ENCODE peak calls at places on chromosomes 12 and 14, in five cellular contexts. X is ACHN; G is T-cell; N is occipital lobe; A is stimulated activated CD8-positive, alpha-beta memory T cell treated with anti-CD3 and anti-CD28 coated beads, Interleukin-2, amount 100 ng/mL, for 1 hour. S is an unnamed sample.

GRCh38 chr12:120944645-120945217 is 33.6 kb upstream of the HNF1A start:
- DNase-seq in X (peak; percentile 72), A (peak; percentile 48), N (no peak), G (peak; percentile 64), S (peak; percentile 75)

GRCh38 chr12:105805730-105806390 is 332.9 kb downstream of the NUAK1 start:
- DNase-seq in G (no peak), A (no peak), X (no peak), N (no peak), S (no peak)

GRCh38 chr12:47995976-47996375 is 8.3 kb downstream of the COL2A1 start:
- DNase-seq in G (no peak), A (no peak), X (no peak), N (no peak), S (peak; percentile 43)

GRCh38 chr12:89059061-89059460 is 293.2 kb downstream of the DUSP6 start:
- DNase-seq in X (no peak), A (no peak), G (no peak), N (no peak), S (no peak)

GRCh38 chr14:64937821-64938193 is 4.7 kb downstream of the GPX2 start:
- DNase-seq in A (no peak), G (no peak), N (no peak), X (peak; percentile 40), S (no peak)

GRCh38 chr12:46370792-46371717 is 1.5 kb downstream of the SLC38A2 start:
- DNase-seq in X (peak; percentile 95), N (peak; percentile 85), G (peak; percentile 89), A (peak; percentile 87), S (peak; percentile 95)

GRCh38 chr14:96888158-96888557 is 91.0 kb downstream of the VRK1 start:
- DNase-seq in A (no peak), G (no peak), X (no peak), N (no peak), S (no peak)

GRCh38 chr12:116955382-116956021 is 44.8 kb downstream of the FBXW8 start:
- DNase-seq in N (no peak), A (no peak), G (peak; percentile 6), X (peak; percentile 55), S (no peak)

GRCh38 chr12:107402041-107403022 is 283.3 kb upstream of the PWP1 start:
- DNase-seq in X (peak; percentile 86), A (peak; percentile 31), G (peak; percentile 58), N (no peak), S (no peak)

GRCh38 chr12:68180792-68181744 is 21.5 kb upstream of the IFNG start:
- DNase-seq in G (peak; percentile 27), X (no peak), A (no peak), N (no peak), S (no peak)

GRCh38 chr12:43840338-43840737 is 4.5 kb downstream of the TMEM117 start:
- DNase-seq in A (no peak), N (no peak), X (no peak), G (no peak), S (no peak)

GRCh38 chr12:53575502-53576264 is 50.5 kb downstream of the ATF7 start:
- DNase-seq in G (no peak), X (no peak), A (no peak), N (no peak), S (no peak)

GRCh38 chr12:52082988-52083637 is 3.6 kb downstream of the SMIM41 start:
- DNase-seq in G (peak; percentile 67), N (no peak), X (peak; percentile 61), A (peak; percentile 25), S (peak; percentile 84)

S was measured in sciatic nerve.